ENCODE peak calls at places on chromosomes 13 and 19, in seven cellular contexts. I is HepG2, D is K562, J is HCT116, Z is GM12878, W is SK-N-SH, A is H1. K is an unnamed sample.
A peak's percentile ranks its signal among the peaks of the same experiment; 100 is the strongest.

GRCh38 chr13:85562282-85562681 is 236.9 kb downstream of the SLITRK6 start:
- DNase-seq in I (no peak), D (no peak), J (no peak), Z (no peak), W (no peak), A (no peak), K (no peak)

GRCh38 chr13:20828540-20829364 is 55.0 kb upstream of the EEF1AKMT1 start:
- DNase-seq in I (peak; percentile 38), D (no peak), J (peak; percentile 26), Z (peak; percentile 26), W (peak; percentile 27), A (no peak), K (peak; percentile 9)

GRCh38 chr13:53788286-53788685 is 759.7 kb downstream of the OLFM4 start:
- DNase-seq in I (no peak), D (no peak), J (no peak), Z (no peak), W (no peak), A (no peak), K (no peak)

GRCh38 chr13:97388385-97388784 is 45.6 kb upstream of the RAP2A start:
- DNase-seq in I (no peak), D (no peak), J (no peak), Z (no peak), W (peak; percentile 11), A (no peak), K (no peak)

GRCh38 chr13:53191091-53191490 is 162.5 kb downstream of the OLFM4 start:
- DNase-seq in I (no peak), D (no peak), J (no peak), Z (no peak), W (no peak), A (peak; percentile 51), K (peak; percentile 86)

GRCh38 chr13:87952377-87952776 is 281.2 kb downstream of the SLITRK5 start:
- DNase-seq in I (no peak), D (no peak), J (no peak), Z (no peak), W (no peak), A (no peak), K (no peak)

GRCh38 chr13:97248243-97248642 is 26.1 kb downstream of the MBNL2 start:
- DNase-seq in I (no peak), D (no peak), J (no peak), Z (no peak), W (no peak), A (no peak), K (no peak)

GRCh38 chr19:53812335-53812734 is 11.8 kb downstream of the NLRP12 start:
- DNase-seq in I (no peak), D (peak; percentile 10), J (no peak), Z (no peak), W (peak; percentile 39), A (no peak), K (no peak)

GRCh38 chr19:6740589-6741348 is 1.3 kb downstream of the TRIP10 start:
- DNase-seq in I (no peak), D (peak; percentile 54), J (no peak), Z (no peak), W (peak; percentile 81), A (no peak), K (no peak)

GRCh38 chr13:48493851-48494250 is 39.0 kb downstream of the RCBTB2 start:
- DNase-seq in I (no peak), D (no peak), J (no peak), Z (no peak), W (no peak), A (no peak), K (no peak)
- H3K4me3 ChIP-seq in I (no peak overlapping the region), D (no peak overlapping the region), J (no peak overlapping the region), Z (no peak overlapping the region), W (no peak overlapping the region), A (no peak overlapping the region), K (no peak overlapping the region)

GRCh38 chr13:46404732-46405097 is 17.7 kb upstream of the RUBCNL start:
- DNase-seq in I (no peak), D (no peak), J (no peak), Z (no peak), W (no peak), A (no peak), K (no peak)
- TF ChIP-seq YY1 in I (no peak), D (no peak), J (no peak), Z (no peak), W (no peak), A (no peak), K (no peak)

DNA sequence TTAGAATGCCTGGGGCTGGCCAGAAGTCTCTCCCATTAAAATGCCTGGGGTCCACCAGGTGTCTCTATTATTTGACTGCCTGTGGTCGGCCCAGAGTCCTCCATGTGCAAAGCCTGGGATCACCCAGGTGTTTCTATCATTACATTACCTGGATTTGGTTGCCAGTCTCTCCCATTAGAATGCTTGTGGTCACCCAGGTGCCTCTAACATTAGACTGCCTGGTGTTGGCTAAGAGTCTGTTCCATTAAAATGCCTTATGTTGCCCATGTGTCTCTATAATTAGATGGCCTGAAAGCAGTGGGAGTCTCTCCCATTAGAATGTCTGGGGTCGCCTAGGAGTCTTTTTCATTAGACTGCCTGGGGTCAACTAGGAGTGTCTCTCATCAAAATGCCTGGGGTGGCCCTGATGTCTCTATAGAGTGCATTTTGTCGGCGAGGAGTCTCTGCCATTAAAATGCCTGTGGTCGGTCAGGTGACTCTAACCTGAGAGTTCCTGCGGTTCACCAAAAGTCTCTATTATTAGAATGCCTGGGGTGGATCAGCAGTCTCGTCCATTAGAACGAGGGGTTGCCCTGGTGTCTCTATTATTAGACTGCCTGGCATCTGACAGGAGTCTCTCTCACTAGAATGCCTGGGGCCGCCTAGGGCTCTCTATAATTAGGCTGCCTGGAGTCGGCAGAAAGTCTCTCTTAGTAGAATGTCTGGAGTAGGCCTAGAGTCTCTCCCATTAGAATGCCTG is 1540.5 kb downstream of the UQCRFS1 start:
- DNase-seq in I (no peak), D (no peak), J (no peak), Z (no peak), W (no peak), A (no peak), K (no peak)
- H3K4me3 ChIP-seq in I (no peak overlapping the region), D (no peak overlapping the region), J (no peak overlapping the region), Z (no peak overlapping the region), W (no peak overlapping the region), A (no peak overlapping the region), K (no peak overlapping the region)

GRCh38 chr19:12859546-12859945 is 21.2 kb downstream of the MAST1 start:
- DNase-seq in I (no peak), D (no peak), J (no peak), Z (no peak), W (no peak), A (no peak), K (no peak)
- TF ChIP-seq YY1 in I (no peak), D (no peak), J (no peak), Z (no peak), W (no peak), A (no peak), K (no peak)

K was measured in NT2/D1.